ENCODE peak calls at places on chromosome 18, in eight cellular contexts. Y is endothelial cell of umbilical vein, D is K562, V is GM12878, A is stomach, F is transverse colon, N is HCT116, B is sigmoid colon. J is an unnamed sample.

GRCh38 chr18:76720683-76721082 is 101.7 kb upstream of the ZNF236 start:
- DNase-seq in B (no peak), F (no peak), N (no peak), Y (no peak), D (no peak), A (no peak), V (no peak), J (no peak)

GRCh38 chr18:58027341-58027740 is 16.7 kb upstream of the NEDD4L start:
- DNase-seq in Y (no peak), D (no peak), F (no peak), A (no peak), N (no peak), B (no peak), V (no peak), J (no peak)

GRCh38 chr18:8936646-8937045 is 165.9 kb upstream of the NDUFV2 start:
- DNase-seq in F (no peak), V (no peak), A (no peak), Y (no peak), N (no peak), B (no peak), D (no peak), J (no peak)

GRCh38 chr18:30271716-30272115 is 770.8 kb downstream of the DSC3 start:
- DNase-seq in F (no peak), B (no peak), Y (no peak), A (no peak), V (no peak), N (no peak), D (no peak), J (no peak)

GRCh38 chr18:10715791-10716190 is 190.0 kb downstream of the NAPG start:
- DNase-seq in Y (no peak), D (no peak), V (no peak), N (no peak), A (no peak), F (no peak), B (peak), J (no peak)

GRCh38 chr18:63936156-63936931 is 12.8 kb upstream of the HMSD start:
- DNase-seq in A (peak), Y (peak), B (peak), F (peak), N (peak), D (peak), V (peak), J (peak)

GRCh38 chr18:35030234-35030989 is 10.8 kb upstream of the MAPRE2 start:
- DNase-seq in F (peak), V (no peak), D (no peak), N (no peak), A (no peak), Y (no peak), B (no peak), J (no peak)

GRCh38 chr18:10379511-10379910 is 74.9 kb upstream of the APCDD1 start:
- DNase-seq in V (no peak), Y (no peak), N (no peak), A (no peak), B (no peak), F (no peak), D (no peak), J (no peak)

GRCh38 chr18:53843113-53843512 is 381.4 kb downstream of the MBD2 start:
- DNase-seq in F (no peak), B (no peak), N (no peak), Y (no peak), V (no peak), D (no peak), A (no peak), J (no peak)

GRCh38 chr18:54946149-54946581 is 13.1 kb downstream of the CCDC68 start:
- DNase-seq in A (peak), F (peak), B (no peak), N (peak), V (peak), D (peak), Y (peak), J (no peak)

GRCh38 chr18:72762505-72763122 is 105.2 kb downstream of the NETO1 start:
- DNase-seq in V (peak), Y (peak), N (peak), B (no peak), A (no peak), D (peak), F (no peak), J (peak)

GRCh38 chr18:57970356-57971095 is 73.5 kb upstream of the NEDD4L start:
- DNase-seq in B (no peak), V (no peak), D (peak), A (no peak), F (no peak), N (peak), Y (no peak), J (no peak)

GRCh38 chr18:9055626-9056025 is 46.9 kb upstream of the NDUFV2 start:
- DNase-seq in V (no peak), D (no peak), N (no peak), F (no peak), B (no peak), A (no peak), Y (no peak), J (no peak)

GRCh38 chr18:79519751-79520472 is 124.2 kb downstream of the NFATC1 start:
- DNase-seq in D (peak), B (no peak), F (no peak), V (no peak), A (no peak), N (no peak), Y (no peak), J (no peak)

GRCh38 chr18:34947711-34948125 is 93.5 kb upstream of the MAPRE2 start:
- DNase-seq in N (no peak), F (no peak), A (no peak), B (no peak), D (no peak), Y (peak), V (no peak), J (no peak)

GRCh38 chr18:38459086-38459485 is 893.5 kb upstream of the CELF4 start:
- DNase-seq in A (no peak), B (no peak), V (no peak), N (no peak), D (no peak), F (no peak), Y (no peak), J (no peak)

GRCh38 chr18:78826631-78827030 is 153.0 kb upstream of the SALL3 start:
- DNase-seq in F (no peak), Y (no peak), B (no peak), N (no peak), A (no peak), D (no peak), V (no peak), J (no peak)

GRCh38 chr18:25646971-25647370 is 295.0 kb upstream of the ZNF521 start:
- DNase-seq in D (no peak), F (no peak), N (no peak), B (no peak), Y (no peak), V (no peak), A (no peak), J (no peak)

GRCh38 chr18:10376735-10377134 is 77.7 kb upstream of the APCDD1 start:
- DNase-seq in N (no peak), D (no peak), B (no peak), A (no peak), F (no peak), Y (no peak), V (no peak), J (no peak)

GRCh38 chr18:75809392-75809791 is 381.9 kb upstream of the SMIM21 start:
- DNase-seq in F (peak), N (no peak), B (no peak), A (no peak), V (no peak), Y (no peak), D (no peak), J (no peak)

GRCh38 chr18:61825386-61825785 is 67.4 kb downstream of the RNF152 start:
- DNase-seq in N (no peak), D (no peak), Y (no peak), V (no peak), F (no peak), A (no peak), B (no peak), J (no peak)

GRCh38 chr18:79395308-79395640 is 456 bp upstream of the NFATC1 start:
- DNase-seq in A (no peak), D (no peak), B (no peak), Y (no peak), V (no peak), N (no peak), F (no peak), J (no peak)

GRCh38 chr18:12012697-12013096 is 31.4 kb downstream of the IMPA2 start:
- DNase-seq in D (no peak), N (no peak), V (no peak), F (no peak), B (no peak), A (no peak), Y (no peak), J (no peak)

GRCh38 chr18:73768043-73768442 is 379.6 kb downstream of the FBXO15 start:
- DNase-seq in A (no peak), F (no peak), V (no peak), B (no peak), N (no peak), Y (no peak), D (no peak), J (no peak)

DNA sequence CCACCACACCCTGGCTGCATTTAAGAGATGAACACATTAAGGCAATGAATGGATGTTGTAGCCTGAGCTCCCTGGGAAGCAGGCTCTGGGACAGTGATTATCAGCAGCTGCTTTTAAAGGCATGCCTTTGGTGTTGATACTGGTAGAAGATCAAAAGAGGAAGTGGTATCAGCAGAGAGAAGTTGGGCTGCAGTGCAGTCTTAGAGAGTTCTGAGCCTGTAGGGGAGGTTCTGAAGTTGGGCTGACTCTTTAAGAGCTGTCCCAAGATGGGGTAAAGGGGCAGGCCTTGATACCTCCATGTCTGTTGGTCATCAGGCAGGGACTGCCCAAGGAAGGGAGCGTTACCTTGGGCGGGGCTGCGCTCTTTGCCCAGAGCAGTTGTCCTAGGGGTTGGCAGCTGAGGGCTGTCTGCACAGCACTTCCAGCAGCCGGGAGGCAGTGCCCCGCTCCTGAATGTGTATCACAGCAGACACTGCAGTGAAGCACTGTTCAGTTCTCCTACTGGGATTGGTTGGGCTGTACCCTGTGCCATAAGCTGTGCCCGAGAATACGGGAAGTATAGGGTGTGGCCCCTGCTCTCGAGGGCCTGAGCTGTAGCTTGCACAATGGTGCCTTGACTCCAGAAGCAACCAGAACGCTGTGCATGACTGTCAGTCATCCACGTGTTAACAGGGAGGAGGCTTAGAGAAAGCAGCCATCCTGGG is 177.0 kb downstream of the CTIF start:
- DNase-seq in A (no peak), F (peak), D (no peak), Y (no peak), N (no peak), B (no peak), V (no peak), J (no peak)
- TF ChIP-seq POLR2AphosphoS5 in A (no peak), F (peak), D (no peak), Y (no peak), N (no peak), B (no peak), V (no peak), J (no peak)

DNA sequence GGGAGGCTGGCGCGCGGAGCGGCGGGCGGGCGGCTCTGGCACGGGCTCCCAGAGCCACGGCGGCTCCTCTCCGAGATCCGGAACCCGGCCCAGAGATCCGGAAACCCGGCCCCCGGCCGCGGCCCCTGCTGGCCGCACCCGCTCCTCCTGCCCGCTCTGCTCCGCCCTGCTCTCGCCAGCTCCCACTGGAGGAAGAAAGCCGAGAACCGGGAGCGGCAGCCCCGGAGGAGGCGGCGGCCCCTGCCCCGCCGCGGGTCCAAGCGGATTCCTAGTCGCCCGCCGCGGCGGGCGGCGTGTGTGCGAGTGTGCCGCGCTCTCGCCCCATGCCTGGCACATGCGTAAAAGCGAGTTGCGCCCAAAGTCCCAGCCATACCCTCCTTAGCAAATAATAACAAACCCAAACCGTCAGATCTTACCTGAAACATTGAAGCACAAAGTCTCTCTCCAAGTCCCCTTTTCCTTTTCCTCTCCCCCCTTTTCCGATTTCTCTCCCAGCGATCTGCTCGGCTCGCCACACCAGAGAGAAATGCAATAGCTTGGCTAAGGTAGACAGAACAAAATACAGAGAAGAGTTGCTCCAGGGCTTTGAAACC is 108.7 kb upstream of the KCTD1 start:
- DNase-seq in F (peak), D (no peak), Y (peak), N (no peak), V (no peak), B (peak), A (peak), J (peak)
- TF ChIP-seq POLR2A in F (peak), D (no peak), Y (no peak), N (no peak), V (peak), B (no peak), A (no peak), J (peak)

DNA sequence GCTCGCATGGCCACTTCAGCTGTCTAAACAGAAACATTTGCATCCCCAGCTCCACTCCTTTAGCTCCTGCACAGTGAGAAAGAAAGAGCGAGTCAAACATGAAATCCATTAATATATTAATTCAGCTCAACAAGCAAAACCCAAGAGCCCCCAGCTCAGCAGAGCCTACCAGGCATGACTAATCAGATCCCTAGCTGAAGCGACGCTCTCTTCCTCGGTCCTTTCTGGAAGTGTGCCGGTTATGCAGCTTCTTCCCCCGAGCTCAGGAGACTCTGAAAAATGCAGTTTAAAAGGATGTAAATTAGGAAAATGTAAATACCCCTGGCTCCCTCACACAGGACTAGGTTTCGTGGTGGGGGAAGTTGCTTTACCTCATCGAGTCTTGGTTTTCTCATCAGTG is 221.5 kb downstream of the ANKRD30B start:
- DNase-seq in A (no peak), N (no peak), Y (no peak), D (no peak), B (no peak), V (no peak), F (no peak), J (no peak)
- TF ChIP-seq CTCF in A (no peak), N (no peak), Y (no peak), D (no peak), B (no peak), V (no peak), F (no peak), J (no peak)

DNA sequence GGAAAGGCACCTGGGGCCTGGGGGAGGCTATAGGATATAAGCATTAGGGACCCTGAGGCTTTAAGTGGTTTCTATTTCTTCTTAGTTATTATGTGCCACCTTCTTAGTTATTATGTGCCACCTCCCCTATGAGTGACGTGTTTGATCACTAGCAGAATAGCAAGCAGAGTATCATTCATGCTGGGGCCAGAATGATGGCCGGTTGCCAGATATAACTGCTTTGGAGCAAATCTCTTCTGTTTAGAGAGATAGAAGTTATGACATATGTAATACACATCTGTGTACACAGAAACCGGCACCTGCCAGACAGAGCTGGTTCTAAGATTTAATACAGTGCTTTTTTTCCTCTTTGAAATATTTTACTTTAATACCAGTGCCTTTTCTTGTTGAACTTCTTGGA is 29.4 kb downstream of the LIPG start:
- DNase-seq in N (no peak), F (peak), Y (no peak), V (no peak), A (no peak), D (no peak), B (no peak), J (no peak)
- TF ChIP-seq POLR2AphosphoS5 in N (no peak), F (no peak), Y (no peak), V (no peak), A (no peak), D (no peak), B (no peak), J (no peak)

GRCh38 chr18:13217466-13217961 is 1.0 kb upstream of the LDLRAD4 start:
- DNase-seq in D (peak), Y (peak), V (no peak), N (no peak), F (peak), B (peak), A (peak), J (peak)
- TF ChIP-seq POLR2A in D (no peak), Y (no peak), V (no peak), N (no peak), F (no peak), B (no peak), A (no peak), J (no peak)

GRCh38 chr18:36534154-36534688 is 236.7 kb downstream of the FHOD3 start:
- DNase-seq in D (no peak), A (no peak), F (no peak), Y (no peak), V (no peak), N (no peak), B (no peak), J (no peak)
- TF ChIP-seq CTCF in D (no peak), A (no peak), F (no peak), Y (no peak), V (no peak), N (no peak), B (no peak), J (no peak)